ENCODE peak calls at places on chromosomes 7 and 10, in ten cellular contexts. B, A, E, G, R, N, Y, V, O and P are unnamed samples.

GRCh38 chr10:74598891-74599566 is 227.4 kb upstream of the KAT6B start:
- DNase-seq in E (no peak), N (no peak), O (no peak), V (peak; percentile 23), A (no peak), Y (no peak), B (no peak), G (no peak), R (peak; percentile 47), P (peak; percentile 65)

GRCh38 chr7:129958643-129959479 is 6.1 kb upstream of the UBE2H start:
- DNase-seq in V (peak; percentile 52), R (peak; percentile 91), A (peak; percentile 15), G (peak; percentile 99), O (peak; percentile 99), E (no peak), B (no peak), N (no peak), Y (peak; percentile 45), P (peak; percentile 82)

GRCh38 chr10:8350250-8350967 is 295.9 kb downstream of the GATA3 start:
- DNase-seq in N (no peak), G (peak; percentile 64), B (no peak), R (peak; percentile 34), A (no peak), V (no peak), O (peak; percentile 50), E (no peak), Y (no peak), P (no peak)

GRCh38 chr10:58282615-58283014 is 13.7 kb downstream of the CISD1 start:
- DNase-seq in O (no peak), B (no peak), G (no peak), Y (no peak), E (no peak), A (peak; percentile 75), V (no peak), R (no peak), N (no peak), P (peak; percentile 78)

GRCh38 chr7:44264221-44264956 is 61.0 kb downstream of the CAMK2B start:
- DNase-seq in E (no peak), A (no peak), N (no peak), R (no peak), O (peak; percentile 94), V (no peak), B (no peak), G (peak; percentile 98), Y (no peak), P (no peak)

GRCh38 chr10:117807441-117807840 is 239.3 kb downstream of the RAB11FIP2 start:
- DNase-seq in G (no peak), V (no peak), R (no peak), B (no peak), Y (no peak), O (no peak), N (no peak), E (no peak), A (no peak), P (no peak)

GRCh38 chr10:75424553-75424952 is 6.9 kb upstream of the LRMDA start:
- DNase-seq in N (no peak), B (no peak), G (no peak), Y (no peak), A (no peak), O (no peak), E (no peak), R (no peak), V (no peak), P (no peak)

GRCh38 chr10:118904284-118904683 is 125.2 kb upstream of the NANOS1 start:
- DNase-seq in B (no peak), A (no peak), V (no peak), R (no peak), Y (no peak), O (no peak), E (no peak), G (no peak), N (peak; percentile 24), P (no peak)

GRCh38 chr7:15932318-15932717 is 245.8 kb upstream of the MEOX2 start:
- DNase-seq in N (no peak), V (no peak), G (no peak), B (no peak), O (no peak), A (no peak), Y (no peak), R (no peak), E (no peak), P (no peak)

GRCh38 chr10:114518401-114519305 is 114.4 kb upstream of the AFAP1L2 start:
- DNase-seq in A (no peak), Y (no peak), R (peak; percentile 52), O (peak; percentile 82), V (peak; percentile 18), E (no peak), G (peak; percentile 66), N (no peak), B (no peak), P (no peak)

GRCh38 chr10:101512741-101513140 is 75.3 kb downstream of the POLL start:
- DNase-seq in Y (no peak), A (no peak), E (no peak), B (no peak), V (peak; percentile 65), R (peak; percentile 78), O (peak; percentile 52), N (no peak), G (no peak), P (peak; percentile 45)

GRCh38 chr10:4457597-4457996 is 368.4 kb upstream of the AKR1E2 start:
- DNase-seq in A (no peak), E (no peak), B (no peak), N (no peak), Y (no peak), V (no peak), R (no peak), G (no peak), O (no peak), P (no peak)
- TF ChIP-seq CTCF in A (no peak), E (no peak), B (no peak), N (no peak), Y (no peak), V (no peak), R (no peak), G (no peak), O (no peak), P (no peak)

GRCh38 chr7:32947420-32947983 is 9.7 kb upstream of the FKBP9 start:
- DNase-seq in V (no peak), N (no peak), B (no peak), A (no peak), Y (no peak), O (no peak), R (no peak), E (no peak), G (no peak), P (no peak)
- H3K4me3 ChIP-seq in V (no peak overlapping the region), N (no peak overlapping the region), B (no peak overlapping the region), A (no peak overlapping the region), Y (no peak overlapping the region), O (no peak overlapping the region), R (no peak overlapping the region), E (no peak overlapping the region), G (no peak overlapping the region), P (no peak overlapping the region)

GRCh38 chr10:822661-823367 is 108.7 kb downstream of the LARP4B start:
- DNase-seq in Y (no peak), O (no peak), R (no peak), A (peak; percentile 56), E (no peak), B (no peak), N (no peak), V (no peak), G (no peak), P (no peak)

GRCh38 chr10:824946-825345 is 106.6 kb downstream of the LARP4B start:
- DNase-seq in V (no peak), B (no peak), N (no peak), R (no peak), Y (no peak), G (no peak), O (no peak), E (no peak), A (no peak), P (no peak)

GRCh38 chr10:829241-829640 is 102.3 kb downstream of the LARP4B start:
- DNase-seq in Y (no peak), R (no peak), V (no peak), E (no peak), N (no peak), G (no peak), O (no peak), B (no peak), A (no peak), P (no peak)

GRCh38 chr10:824497-824896 is 107.0 kb downstream of the LARP4B start:
- DNase-seq in Y (no peak), E (no peak), V (no peak), B (no peak), G (no peak), N (no peak), A (no peak), O (no peak), R (no peak), P (no peak)

GRCh38 chr10:828191-828590 is 103.3 kb downstream of the LARP4B start:
- DNase-seq in N (no peak), B (no peak), A (no peak), E (no peak), R (no peak), G (no peak), V (no peak), O (no peak), Y (no peak), P (no peak)
- TF ChIP-seq CTCF in N (no peak), B (no peak), A (no peak), E (no peak), R (no peak), G (no peak), V (no peak), O (no peak), Y (no peak), P (no peak)

GRCh38 chr10:79242620-79243152 is 104.6 kb upstream of the PPIF start:
- DNase-seq in V (peak; percentile 72), A (peak; percentile 71), R (peak; percentile 87), B (no peak), E (no peak), O (peak; percentile 82), N (peak; percentile 71), Y (peak; percentile 63), G (peak; percentile 62), P (peak; percentile 64)

GRCh38 chr10:79244841-79245504 is 102.3 kb upstream of the PPIF start:
- DNase-seq in E (no peak), O (no peak), G (no peak), V (no peak), R (no peak), B (no peak), Y (no peak), A (peak; percentile 67), N (no peak), P (peak; percentile 25)

GRCh38 chr10:79245539-79246208 is 101.6 kb upstream of the PPIF start:
- DNase-seq in R (no peak), G (no peak), E (no peak), O (no peak), N (no peak), A (peak; percentile 29), B (no peak), V (no peak), Y (no peak), P (no peak)

GRCh38 chr10:79243211-79244067 is 103.8 kb upstream of the PPIF start:
- DNase-seq in G (no peak), E (no peak), N (no peak), O (peak; percentile 58), R (no peak), V (no peak), B (no peak), A (peak; percentile 72), Y (no peak), P (no peak)

DNA sequence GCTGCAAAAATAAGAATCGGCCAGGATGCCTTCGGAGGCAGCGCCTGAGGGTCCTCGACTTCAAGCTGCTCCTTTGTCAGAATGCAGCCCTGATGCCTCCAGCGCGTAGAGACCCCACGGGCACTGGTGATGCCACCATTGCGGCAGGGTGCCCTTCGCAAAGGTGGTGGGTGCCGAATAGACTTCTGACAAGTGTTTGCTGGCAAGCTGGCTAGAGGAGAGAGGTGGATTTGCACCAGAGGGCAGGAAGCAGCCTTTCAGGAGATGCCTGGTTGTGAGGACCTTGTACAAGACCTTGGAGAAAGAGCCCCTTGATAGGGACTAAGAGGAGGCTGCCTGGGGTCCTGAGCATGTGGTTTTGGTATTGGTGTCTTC is 103.2 kb upstream of the PPIF start:
- DNase-seq in A (peak; percentile 24), O (no peak), E (no peak), V (no peak), G (no peak), Y (no peak), R (no peak), B (no peak), N (no peak), P (no peak)
- H3K4me3 ChIP-seq in A (peak overlapping the region; percentile 54), O (peak overlapping the region; percentile 18), E (no peak overlapping the region), V (no peak overlapping the region), G (no peak overlapping the region), Y (no peak overlapping the region), R (no peak overlapping the region), B (no peak overlapping the region), N (no peak overlapping the region), P (no peak overlapping the region)